ENCODE peak calls at places on chromosome 17, in six cellular contexts. One of them, this sample, is unnamed.

GRCh38 chr17:78822552-78822951 is 18.1 kb downstream of the USP36 start:
- DNase-seq in ovary: no peak
- DNase-seq in body of pancreas: no peak
- DNase-seq in GM23248: peak; percentile 99
- DNase-seq in heart right ventricle: no peak
- DNase-seq in PC-3: no peak
- DNase-seq in this sample: no peak

GRCh38 chr17:50317121-50317520 is 28.8 kb upstream of the XYLT2 start:
- DNase-seq in ovary: no peak
- DNase-seq in body of pancreas: no peak
- DNase-seq in GM23248: peak; percentile 29
- DNase-seq in heart right ventricle: no peak
- DNase-seq in PC-3: no peak
- DNase-seq in this sample: no peak

GRCh38 chr17:8173056-8173870 is 2.9 kb downstream of the TMEM107 start:
- DNase-seq in ovary: peak; percentile 72
- DNase-seq in body of pancreas: peak; percentile 94
- DNase-seq in GM23248: peak; percentile 96
- DNase-seq in heart right ventricle: peak; percentile 88
- DNase-seq in PC-3: peak; percentile 95
- DNase-seq in this sample: peak; percentile 85

GRCh38 chr17:19248923-19249574 is 11.9 kb downstream of the EPN2 start:
- DNase-seq in ovary: peak; percentile 51
- DNase-seq in body of pancreas: peak; percentile 40
- DNase-seq in GM23248: peak; percentile 96
- DNase-seq in heart right ventricle: peak; percentile 37
- DNase-seq in PC-3: peak; percentile 82
- DNase-seq in this sample: peak; percentile 39

GRCh38 chr17:76384222-76384986 is at the start of gene SPHK1:
- DNase-seq in ovary: peak; percentile 75
- DNase-seq in body of pancreas: peak; percentile 70
- DNase-seq in GM23248: peak; percentile 95
- DNase-seq in heart right ventricle: peak; percentile 63
- DNase-seq in PC-3: peak; percentile 89
- DNase-seq in this sample: peak; percentile 23

GRCh38 chr17:82520041-82520910 is 744 bp downstream of the FOXK2 start:
- DNase-seq in ovary: peak; percentile 68
- DNase-seq in body of pancreas: no peak
- DNase-seq in GM23248: peak; percentile 71
- DNase-seq in heart right ventricle: peak; percentile 20
- DNase-seq in PC-3: peak; percentile 10
- DNase-seq in this sample: no peak

GRCh38 chr17:75843577-75844529 is at the start of gene UNC13D:
- DNase-seq in ovary: no peak
- DNase-seq in body of pancreas: peak; percentile 45
- DNase-seq in GM23248: no peak
- DNase-seq in heart right ventricle: no peak
- DNase-seq in PC-3: peak; percentile 70
- DNase-seq in this sample: peak; percentile 61

GRCh38 chr17:35167666-35168065 is 20.0 kb downstream of the UNC45B start:
- DNase-seq in ovary: no peak
- DNase-seq in body of pancreas: no peak
- DNase-seq in GM23248: peak; percentile 54
- DNase-seq in heart right ventricle: no peak
- DNase-seq in PC-3: peak; percentile 51
- DNase-seq in this sample: no peak

GRCh38 chr17:38460716-38461650 is 32.7 kb downstream of the ARHGAP23 start:
- DNase-seq in ovary: no peak
- DNase-seq in body of pancreas: no peak
- DNase-seq in GM23248: no peak
- DNase-seq in heart right ventricle: no peak
- DNase-seq in PC-3: no peak
- DNase-seq in this sample: no peak

GRCh38 chr17:21545051-21545450 is 147.3 kb upstream of the KCNJ18 start:
- DNase-seq in ovary: no peak
- DNase-seq in body of pancreas: no peak
- DNase-seq in GM23248: no peak
- DNase-seq in heart right ventricle: no peak
- DNase-seq in PC-3: no peak
- DNase-seq in this sample: no peak

GRCh38 chr17:60585887-60586286 is 14.1 kb upstream of the PPM1D start:
- DNase-seq in ovary: no peak
- DNase-seq in body of pancreas: no peak
- DNase-seq in GM23248: no peak
- DNase-seq in heart right ventricle: no peak
- DNase-seq in PC-3: no peak
- DNase-seq in this sample: no peak

GRCh38 chr17:36566081-36566480 is 21.4 kb downstream of the GGNBP2 start:
- DNase-seq in ovary: no peak
- DNase-seq in body of pancreas: no peak
- DNase-seq in GM23248: no peak
- DNase-seq in heart right ventricle: no peak
- DNase-seq in PC-3: no peak
- DNase-seq in this sample: no peak

GRCh38 chr17:29572691-29573557 is 4.4 kb downstream of the TP53I13 start:
- DNase-seq in ovary: peak; percentile 79
- DNase-seq in body of pancreas: peak; percentile 55
- DNase-seq in GM23248: peak; percentile 85
- DNase-seq in heart right ventricle: peak; percentile 72
- DNase-seq in PC-3: no peak
- DNase-seq in this sample: peak; percentile 57
- H3K27ac ChIP-seq in ovary: peak overlapping the region; percentile 56
- H3K27ac ChIP-seq in body of pancreas: peak overlapping the region; percentile 36
- H3K27ac ChIP-seq in GM23248: peak overlapping the region; percentile 1
- H3K27ac ChIP-seq in heart right ventricle: peak overlapping the region; percentile 67
- H3K27ac ChIP-seq in PC-3: no peak overlapping the region
- H3K27ac ChIP-seq in this sample: peak overlapping the region; percentile 30

GRCh38 chr17:48046296-48046695 is 1.9 kb upstream of the NFE2L1 start:
- DNase-seq in ovary: no peak
- DNase-seq in body of pancreas: no peak
- DNase-seq in GM23248: no peak
- DNase-seq in heart right ventricle: no peak
- DNase-seq in PC-3: no peak
- DNase-seq in this sample: no peak
- H3K4me3 ChIP-seq in ovary: no peak overlapping the region
- H3K4me3 ChIP-seq in body of pancreas: no peak overlapping the region
- H3K4me3 ChIP-seq in GM23248: peak overlapping the region; percentile 84
- H3K4me3 ChIP-seq in heart right ventricle: no peak overlapping the region
- H3K4me3 ChIP-seq in PC-3: no peak overlapping the region
- H3K4me3 ChIP-seq in this sample: peak overlapping the region; percentile 73

DNA sequence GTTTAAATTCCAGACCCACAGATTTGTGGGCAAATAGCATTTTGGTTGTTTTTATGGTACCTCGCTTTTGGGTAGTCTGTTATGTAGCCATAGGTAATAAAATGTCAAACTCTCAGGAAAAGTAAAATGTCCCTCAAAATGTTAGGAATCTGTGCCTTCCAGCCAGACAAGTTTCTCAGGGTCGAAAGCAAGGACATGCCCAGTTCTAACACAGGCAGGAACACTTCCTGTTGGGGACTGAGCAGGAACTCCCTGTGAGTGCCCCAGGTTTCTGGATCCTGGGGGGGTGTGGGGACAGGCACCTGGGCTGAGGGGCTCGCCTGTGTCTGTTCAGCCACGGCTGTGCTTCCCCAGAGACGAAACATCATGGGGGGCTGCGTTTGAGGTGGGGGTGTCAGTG is 62.3 kb downstream of the GNA13 start:
- DNase-seq in ovary: no peak
- DNase-seq in body of pancreas: no peak
- DNase-seq in GM23248: no peak
- DNase-seq in heart right ventricle: no peak
- DNase-seq in PC-3: no peak
- DNase-seq in this sample: no peak
- H3K27ac ChIP-seq in ovary: no peak overlapping the region
- H3K27ac ChIP-seq in body of pancreas: no peak overlapping the region
- H3K27ac ChIP-seq in GM23248: no peak overlapping the region
- H3K27ac ChIP-seq in heart right ventricle: no peak overlapping the region
- H3K27ac ChIP-seq in PC-3: no peak overlapping the region
- H3K27ac ChIP-seq in this sample: peak overlapping the region; percentile 82

GRCh38 chr17:66275651-66276050 is 26.8 kb upstream of the PRKCA start:
- DNase-seq in ovary: no peak
- DNase-seq in body of pancreas: peak; percentile 44
- DNase-seq in GM23248: peak; percentile 98
- DNase-seq in heart right ventricle: no peak
- DNase-seq in PC-3: peak; percentile 100
- DNase-seq in this sample: no peak
- H3K4me3 ChIP-seq in ovary: no peak overlapping the region
- H3K4me3 ChIP-seq in body of pancreas: no peak overlapping the region
- H3K4me3 ChIP-seq in GM23248: peak overlapping the region; percentile 12
- H3K4me3 ChIP-seq in heart right ventricle: no peak overlapping the region
- H3K4me3 ChIP-seq in PC-3: no peak overlapping the region
- H3K4me3 ChIP-seq in this sample: no peak overlapping the region

GRCh38 chr17:58506354-58507080 is 7.9 kb downstream of the MTMR4 start:
- DNase-seq in ovary: no peak
- DNase-seq in body of pancreas: no peak
- DNase-seq in GM23248: no peak
- DNase-seq in heart right ventricle: no peak
- DNase-seq in PC-3: no peak
- DNase-seq in this sample: no peak
- H3K27ac ChIP-seq in ovary: no peak overlapping the region
- H3K27ac ChIP-seq in body of pancreas: no peak overlapping the region
- H3K27ac ChIP-seq in GM23248: no peak overlapping the region
- H3K27ac ChIP-seq in heart right ventricle: peak overlapping the region; percentile 70
- H3K27ac ChIP-seq in PC-3: no peak overlapping the region
- H3K27ac ChIP-seq in this sample: no peak overlapping the region

GRCh38 chr17:67390006-67390645 is 13.0 kb downstream of the PITPNC1 start:
- DNase-seq in ovary: no peak
- DNase-seq in body of pancreas: no peak
- DNase-seq in GM23248: no peak
- DNase-seq in heart right ventricle: no peak
- DNase-seq in PC-3: no peak
- DNase-seq in this sample: no peak
- H3K4me3 ChIP-seq in ovary: no peak overlapping the region
- H3K4me3 ChIP-seq in body of pancreas: no peak overlapping the region
- H3K4me3 ChIP-seq in GM23248: peak overlapping the region; percentile 48
- H3K4me3 ChIP-seq in heart right ventricle: no peak overlapping the region
- H3K4me3 ChIP-seq in PC-3: no peak overlapping the region
- H3K4me3 ChIP-seq in this sample: no peak overlapping the region

DNA sequence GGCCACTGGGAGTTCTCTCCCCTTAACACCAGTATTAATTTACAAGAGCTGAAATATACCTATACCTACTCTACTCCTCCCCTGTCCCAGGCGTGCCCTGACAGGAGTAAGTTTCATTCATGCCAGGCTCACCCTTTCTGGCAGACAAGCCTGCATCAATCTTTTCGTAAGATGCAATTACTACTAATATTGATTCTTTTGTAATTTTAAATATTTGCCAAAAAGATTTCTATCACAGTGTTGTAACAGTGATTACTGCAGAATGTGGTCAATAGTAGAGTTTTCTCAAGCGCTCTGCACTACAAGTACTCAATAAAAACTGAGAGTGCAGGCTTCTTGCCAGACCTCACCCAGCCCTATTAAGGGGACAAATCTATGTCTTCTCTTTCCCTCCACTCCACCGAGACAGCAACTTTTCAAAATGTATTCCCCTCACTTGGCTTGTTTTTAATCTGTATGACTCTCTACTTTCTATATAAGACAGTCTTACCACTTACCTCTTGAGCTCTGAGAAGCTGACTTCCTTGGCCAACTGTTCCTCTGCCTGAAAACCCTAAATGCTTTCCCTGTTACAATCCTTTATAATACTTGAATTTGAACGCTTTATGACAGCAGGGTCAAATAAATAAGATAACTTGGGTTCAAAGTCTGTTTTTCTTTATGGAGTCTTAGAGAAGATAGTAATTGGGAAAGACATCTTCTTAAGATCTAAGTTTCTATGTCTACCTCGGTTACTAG is at the start of gene TMIGD1:
- DNase-seq in ovary: no peak
- DNase-seq in body of pancreas: no peak
- DNase-seq in GM23248: no peak
- DNase-seq in heart right ventricle: no peak
- DNase-seq in PC-3: no peak
- DNase-seq in this sample: no peak
- H3K27ac ChIP-seq in ovary: no peak within 1 kb of the TSS
- H3K27ac ChIP-seq in body of pancreas: no peak within 1 kb of the TSS
- H3K27ac ChIP-seq in GM23248: no peak within 1 kb of the TSS
- H3K27ac ChIP-seq in heart right ventricle: no peak within 1 kb of the TSS
- H3K27ac ChIP-seq in PC-3: no peak within 1 kb of the TSS
- H3K27ac ChIP-seq in this sample: no peak within 1 kb of the TSS

DNA sequence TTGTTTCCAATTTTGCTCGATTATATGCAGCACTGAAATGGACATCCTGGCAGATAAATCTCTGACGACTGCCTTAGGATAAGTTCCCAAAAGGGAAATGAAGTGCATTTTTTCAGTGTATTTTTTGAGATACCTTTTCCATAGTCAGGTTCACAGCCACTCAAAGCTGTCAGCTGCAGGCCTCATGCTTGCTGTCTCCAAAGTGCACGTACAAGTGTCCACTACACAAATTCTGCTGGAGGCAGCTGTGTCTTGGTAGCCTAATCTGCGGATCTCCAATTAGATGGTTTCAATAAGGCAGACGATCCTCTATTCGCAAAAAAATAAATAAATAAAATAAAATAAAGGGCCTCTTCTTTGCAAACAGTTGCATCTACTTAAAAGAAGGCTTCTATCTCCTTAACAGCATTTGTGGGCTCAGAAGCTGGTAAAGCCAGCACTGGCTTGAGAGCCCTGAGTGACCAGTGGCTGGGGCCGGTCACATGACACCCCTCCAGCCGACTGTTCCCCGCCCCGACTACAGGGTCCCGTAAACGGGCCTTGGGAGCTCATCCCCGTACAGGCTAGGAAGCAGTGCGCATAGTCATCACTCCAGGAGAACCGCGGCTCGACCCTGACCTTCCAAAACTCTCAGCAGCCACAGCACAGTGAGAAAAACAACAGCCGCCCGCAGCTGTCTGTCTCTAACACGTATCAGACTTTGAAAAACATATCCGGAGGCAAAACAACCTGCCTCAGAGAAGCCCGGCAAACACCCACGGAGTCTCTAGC is 18.8 kb downstream of the RPH3AL start:
- DNase-seq in ovary: peak; percentile 96
- DNase-seq in body of pancreas: peak; percentile 91
- DNase-seq in GM23248: no peak
- DNase-seq in heart right ventricle: peak; percentile 82
- DNase-seq in PC-3: no peak
- DNase-seq in this sample: peak; percentile 72
- H3K4me3 ChIP-seq in ovary: peak overlapping the region; percentile 18
- H3K4me3 ChIP-seq in body of pancreas: no peak overlapping the region
- H3K4me3 ChIP-seq in GM23248: no peak overlapping the region
- H3K4me3 ChIP-seq in heart right ventricle: peak overlapping the region; percentile 64
- H3K4me3 ChIP-seq in PC-3: no peak overlapping the region
- H3K4me3 ChIP-seq in this sample: peak overlapping the region; percentile 71